ENCODE peak calls at places on chromosomes 2 and 18, in six cellular contexts. U is AG08396, K is hypothalamus, D is chondrocyte, H is erythroblast, R is foreskin fibroblast. P is an unnamed sample.

GRCh38 chr2:20457661-20458630 is 11.1 kb downstream of the RHOB start:
- DNase-seq in H (no peak), K (no peak), D (no peak), R (no peak), U (no peak), P (no peak)

GRCh38 chr2:70565039-70565731 is 11.6 kb upstream of the TGFA start:
- DNase-seq in D (no peak), R (no peak), K (no peak), H (no peak), U (no peak), P (no peak)

GRCh38 chr18:78978336-78979057 is 1.1 kb upstream of the SALL3 start:
- DNase-seq in K (no peak), U (no peak), D (no peak), R (no peak), H (no peak), P (no peak)

GRCh38 chr2:229090231-229090630 is 180.9 kb downstream of the PID1 start:
- DNase-seq in R (peak; percentile 75), U (peak; percentile 11), H (no peak), D (no peak), K (no peak), P (no peak)

GRCh38 chr2:38509322-38509946 is 93.3 kb downstream of the HNRNPLL start:
- DNase-seq in H (peak; percentile 33), D (no peak), U (no peak), R (peak; percentile 60), K (no peak), P (no peak)

GRCh38 chr2:235052514-235053354 is 100.9 kb downstream of the SH3BP4 start:
- DNase-seq in U (no peak), D (no peak), K (no peak), R (no peak), H (no peak), P (no peak)

GRCh38 chr2:205885492-205886099 is 200.4 kb downstream of the INO80D start:
- DNase-seq in D (no peak), K (peak; percentile 58), H (peak; percentile 66), U (peak; percentile 85), R (peak; percentile 54), P (peak; percentile 93)

GRCh38 chr2:42115588-42115987 is 53.6 kb upstream of the EML4 start:
- DNase-seq in U (no peak), K (no peak), D (no peak), R (no peak), H (no peak), P (no peak)

GRCh38 chr2:175228179-175228578 is 46.7 kb upstream of the ATP5MC3 start:
- DNase-seq in U (no peak), D (no peak), R (no peak), K (no peak), H (no peak), P (no peak)

GRCh38 chr18:30094556-30094955 is 948.0 kb downstream of the DSC3 start:
- DNase-seq in D (no peak), U (no peak), H (no peak), K (no peak), R (no peak), P (no peak)

GRCh38 chr2:2291500-2292260 is 39.4 kb downstream of the MYT1L start:
- DNase-seq in K (no peak), H (no peak), R (no peak), D (peak; percentile 83), U (peak; percentile 21), P (peak; percentile 62)

GRCh38 chr2:149068996-149069888 is 30.7 kb downstream of the LYPD6B start:
- DNase-seq in R (no peak), U (peak; percentile 25), K (no peak), H (no peak), D (no peak), P (no peak)

GRCh38 chr2:234771985-234772774 is 179.6 kb upstream of the SH3BP4 start:
- DNase-seq in K (no peak), D (no peak), H (no peak), U (no peak), R (no peak), P (no peak)

GRCh38 chr2:144475596-144475995 is 44.3 kb downstream of the ZEB2 start:
- DNase-seq in R (no peak), D (no peak), U (no peak), K (no peak), H (peak; percentile 67), P (no peak)

GRCh38 chr2:161436411-161436810 is 20.3 kb downstream of the TBR1 start:
- DNase-seq in R (peak; percentile 83), H (no peak), U (peak; percentile 75), K (no peak), D (no peak), P (no peak)

GRCh38 chr2:213995400-213996105 is 415.3 kb upstream of the VWC2L start:
- DNase-seq in D (no peak), K (no peak), H (no peak), R (peak; percentile 88), U (peak; percentile 69), P (no peak)

GRCh38 chr2:120791961-120792295 is 56.3 kb downstream of the GLI2 start:
- DNase-seq in R (no peak), D (no peak), H (no peak), K (no peak), U (no peak), P (no peak)

GRCh38 chr2:37614061-37614802 is 57.2 kb downstream of the CDC42EP3 start:
- DNase-seq in K (no peak), U (peak; percentile 73), R (peak; percentile 84), H (no peak), D (no peak), P (no peak)

GRCh38 chr2:833180-833579 is 117.5 kb upstream of the SNTG2 start:
- DNase-seq in H (no peak), D (no peak), U (no peak), R (no peak), K (no peak), P (no peak)

GRCh38 chr2:168037772-168038171 is 209.6 kb downstream of the STK39 start:
- DNase-seq in K (no peak), R (no peak), U (no peak), H (no peak), D (no peak), P (no peak)

GRCh38 chr2:40458271-40458794 is 6.4 kb upstream of the SLC8A1 start:
- DNase-seq in D (no peak), H (no peak), U (no peak), K (no peak), R (no peak), P (peak; percentile 30)

GRCh38 chr18:3305354-3305762 is 43.4 kb downstream of the MYL12B start:
- DNase-seq in D (no peak), R (peak; percentile 89), K (no peak), H (no peak), U (peak; percentile 85), P (no peak)

GRCh38 chr2:127640082-127641072 is 5.6 kb upstream of the GPR17 start:
- DNase-seq in K (no peak), H (no peak), R (no peak), D (no peak), U (no peak), P (peak; percentile 46)

GRCh38 chr2:69348781-69349180 is 38.2 kb downstream of the GFPT1 start:
- DNase-seq in D (no peak), U (no peak), R (no peak), H (no peak), K (no peak), P (no peak)

P was measured in glutamatergic neuron.